ENCODE peak calls at places on chromosomes 1 and 21, in five cellular contexts. N is mammary epithelial cell, V is cardiac muscle cell, A is uterus, K is Peyer's patch. U is an unnamed sample. For H3K4me1, the result is how much of the 10 kb centered on the place peaks cover.

GRCh38 chr1:165635329-165635728 is 4.3 kb downstream of the MGST3 start:
- DNase-seq in N (no peak), V (no peak), A (no peak), K (no peak), U (no peak)

GRCh38 chr21:37297364-37297763 is 30.2 kb upstream of the VPS26C start:
- DNase-seq in N (no peak), V (no peak), A (no peak), K (no peak), U (no peak)

GRCh38 chr1:84712288-84712874 is 22.1 kb upstream of the SSX2IP start:
- DNase-seq in N (no peak), V (no peak), A (no peak), K (no peak), U (peak)

GRCh38 chr1:63626222-63626621 is 33.0 kb downstream of the PGM1 start:
- DNase-seq in N (no peak), V (no peak), A (no peak), K (no peak), U (no peak)

GRCh38 chr1:186244825-186245224 is 130.2 kb downstream of the TPR start:
- DNase-seq in N (no peak), V (peak), A (no peak), K (no peak), U (no peak)

GRCh38 chr1:213041443-213041842 is 9.6 kb upstream of the RPS6KC1 start:
- DNase-seq in N (peak), V (no peak), A (no peak), K (no peak), U (peak)

GRCh38 chr1:53502641-53503432 is 43.6 kb downstream of the DMRTB1 start:
- DNase-seq in N (no peak), V (peak), A (no peak), K (no peak), U (peak)

GRCh38 chr1:6635910-6636760 is 11.5 kb downstream of the THAP3 start:
- DNase-seq in N (no peak), V (no peak), A (no peak), K (no peak), U (peak)

GRCh38 chr1:69737527-69738176 is 169.9 kb downstream of the LRRC7 start:
- DNase-seq in N (peak), V (peak), A (no peak), K (no peak), U (no peak)

GRCh38 chr1:115099693-115100050 is 10.4 kb upstream of the TSPAN2 start:
- DNase-seq in N (peak), V (no peak), A (no peak), K (no peak), U (no peak)

GRCh38 chr1:79777481-79778219 is 771.1 kb upstream of the ADGRL4 start:
- DNase-seq in N (no peak), V (peak), A (no peak), K (no peak), U (no peak)

GRCh38 chr1:66282343-66282852 is 251.6 kb upstream of the SGIP1 start:
- DNase-seq in N (peak), V (no peak), A (peak), K (peak), U (peak)
- H3K27ac ChIP-seq in N (peak), V (no peak), A (no peak), K (peak), U (peak)

GRCh38 chr1:203275656-203276272 is 29.6 kb upstream of the BTG2 start:
- DNase-seq in N (no peak), V (no peak), A (no peak), K (no peak), U (no peak)
- H3K4me1 ChIP-seq in N (half or more), V (under half), A (under half), K (under half), U (under half)

GRCh38 chr21:17427831-17428483 is 84.9 kb upstream of the CXADR start:
- DNase-seq in N (no peak), V (no peak), A (no peak), K (no peak), U (no peak)
- H3K27ac ChIP-seq in N (no peak), V (no peak), A (no peak), K (no peak), U (no peak)

DNA sequence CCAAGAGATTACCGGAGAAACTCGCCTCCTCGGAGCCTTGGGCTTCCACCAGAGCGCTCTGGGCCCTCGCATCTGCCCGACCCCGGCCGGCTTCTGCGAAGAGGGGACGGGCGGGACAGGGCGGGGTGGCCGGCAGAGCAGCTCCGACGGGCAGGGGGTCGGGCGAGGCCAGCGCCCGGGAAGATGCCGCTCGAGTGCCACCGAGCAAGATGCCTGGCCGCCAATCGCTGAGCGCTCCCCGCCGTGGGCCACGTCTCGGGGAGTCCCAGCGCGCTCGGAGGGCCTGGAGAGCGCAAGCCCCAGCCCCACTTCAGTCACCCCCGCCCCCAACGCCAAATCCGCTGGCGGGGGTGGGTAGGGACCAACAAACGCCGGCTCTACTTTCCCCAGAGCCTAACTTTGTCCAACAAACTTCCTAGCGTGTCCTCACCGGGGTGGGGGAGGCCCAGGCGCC is 515 bp downstream of the BCAR3 start:
- DNase-seq in N (no peak), V (peak), A (no peak), K (no peak), U (peak)
- H3K4me1 ChIP-seq in N (under half), V (under half), A (under half), K (under half), U (under half)

DNA sequence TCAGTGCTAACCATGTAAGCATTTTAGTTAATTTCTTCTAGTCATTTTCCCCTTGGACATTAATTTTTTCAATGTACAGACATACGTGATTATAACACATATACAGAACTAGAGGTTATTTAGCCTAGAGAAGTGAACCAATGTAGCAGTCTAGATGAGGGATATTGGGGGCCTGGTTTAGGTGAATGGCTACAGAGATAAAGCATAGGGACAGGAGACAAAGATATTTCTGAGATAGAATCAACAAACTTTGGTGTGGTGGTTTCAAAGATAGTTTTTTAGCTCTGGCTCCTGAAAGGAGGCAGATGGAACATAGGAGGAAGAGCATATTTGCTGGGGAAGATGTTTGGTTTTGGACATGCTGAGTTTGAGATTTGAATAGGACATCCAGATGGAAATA is 23.0 kb downstream of the RLF start:
- DNase-seq in N (no peak), V (no peak), A (no peak), K (no peak), U (peak)
- H3K27ac ChIP-seq in N (no peak), V (no peak), A (no peak), K (no peak), U (no peak)

GRCh38 chr1:17109897-17110554 is 9.2 kb downstream of the PADI2 start:
- DNase-seq in N (no peak), V (no peak), A (no peak), K (no peak), U (peak)

GRCh38 chr1:17110555-17110926 is 8.7 kb downstream of the PADI2 start:
- DNase-seq in N (no peak), V (no peak), A (no peak), K (no peak), U (peak)

GRCh38 chr1:17112076-17112475 is 7.2 kb downstream of the PADI2 start:
- DNase-seq in N (no peak), V (no peak), A (no peak), K (no peak), U (peak)

GRCh38 chr1:17113973-17114372 is 5.3 kb downstream of the PADI2 start:
- DNase-seq in N (no peak), V (no peak), A (peak), K (no peak), U (peak)

GRCh38 chr1:17112496-17113236 is 6.6 kb downstream of the PADI2 start:
- DNase-seq in N (no peak), V (no peak), A (no peak), K (no peak), U (peak)
- H3K4me1 ChIP-seq in N (under half), V (under half), A (under half), K (under half), U (under half)

DNA sequence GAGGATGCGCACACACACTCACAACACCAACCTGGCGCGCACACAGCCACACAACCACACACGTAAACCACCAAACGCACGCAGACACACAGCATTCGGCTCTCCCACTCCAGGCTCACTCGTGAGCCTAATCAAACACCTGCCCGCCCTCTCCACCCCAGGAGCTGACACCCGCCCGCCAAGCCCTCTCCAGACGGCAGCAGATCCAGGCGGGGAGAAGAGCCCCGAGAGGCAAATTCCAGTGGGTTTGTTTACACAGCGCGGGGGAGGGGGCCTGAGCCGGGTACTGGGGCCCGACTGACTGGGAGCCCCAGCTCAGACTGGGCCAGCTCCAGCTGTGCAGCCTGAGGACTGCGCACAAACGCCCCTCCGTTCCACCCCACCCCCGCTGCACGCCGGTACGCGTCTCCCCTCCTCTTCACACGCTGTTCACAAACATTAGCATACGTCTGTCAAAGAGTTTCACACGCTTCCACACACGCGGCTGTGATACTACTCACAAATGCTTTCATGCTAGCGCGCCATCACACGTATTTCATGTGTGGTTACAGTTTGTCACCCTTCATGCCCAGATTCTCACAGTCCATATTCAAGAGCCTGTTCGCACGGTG is 1.1 kb upstream of the EFNA1 start:
- DNase-seq in N (no peak), V (peak), A (peak), K (no peak), U (peak)
- H3K27ac ChIP-seq in N (peak), V (no peak), A (peak), K (peak), U (no peak)

GRCh38 chr1:28885982-28886730 is 28.2 kb upstream of the EPB41 start:
- DNase-seq in N (no peak), V (no peak), A (no peak), K (no peak), U (no peak)
- H3K4me1 ChIP-seq in N (under half), V (under half), A (under half), K (under half), U (under half)

DNA sequence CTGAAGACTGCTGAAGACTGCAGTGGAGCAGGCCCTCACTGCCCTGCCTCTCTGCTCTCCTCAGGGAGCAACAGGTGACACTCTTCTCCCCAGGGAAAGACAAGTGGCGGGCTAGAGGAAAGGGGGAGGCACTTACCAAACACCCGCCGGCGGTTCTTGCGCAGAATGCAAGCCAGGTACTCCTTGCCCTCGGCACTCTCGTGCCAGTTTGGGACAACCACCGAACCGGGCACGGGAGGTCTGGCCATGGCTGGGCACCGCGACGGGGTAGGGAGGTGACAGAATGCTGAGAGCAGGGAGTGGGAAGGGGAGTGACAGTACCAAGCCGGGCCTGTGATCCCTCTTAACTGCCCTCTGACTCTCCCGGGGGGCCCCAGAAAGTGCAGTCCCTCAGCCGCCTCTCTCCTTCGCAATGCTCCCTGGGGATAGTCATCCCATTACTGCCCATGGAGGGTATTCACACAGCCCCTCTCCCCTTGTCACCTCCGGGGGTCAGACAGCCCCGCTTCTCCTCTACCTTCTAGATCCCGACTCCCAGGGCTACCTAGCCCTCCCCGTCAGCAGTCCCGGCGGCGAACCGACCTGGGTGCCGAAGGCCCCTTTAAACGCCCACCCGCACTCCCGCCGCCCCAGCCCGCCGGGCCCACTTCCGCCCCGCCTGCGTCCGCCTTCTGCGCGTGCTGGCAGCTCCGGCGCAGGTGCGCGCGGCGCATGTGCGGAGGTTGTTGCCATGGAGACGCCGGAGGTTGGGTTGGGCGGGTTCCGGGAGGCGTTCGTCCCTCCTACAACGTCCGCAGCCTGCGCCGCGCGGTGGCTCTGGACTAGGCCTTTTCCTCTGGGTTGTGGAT is at the start of gene CPLANE2:
- DNase-seq in N (peak), V (peak), A (peak), K (peak), U (peak)
- H3K27ac ChIP-seq in N (peak), V (peak), A (peak), K (peak), U (peak)